ENCODE peak calls at places on chromosomes 13 and 19, in seven cellular contexts. A is upper lobe of right lung, B is choroid plexus epithelial cell, O is stomach, P is pancreas, L is IMR-90, K is cardiac fibroblast. T is an unnamed sample.

GRCh38 chr13:41075034-41075433 is 13.7 kb downstream of the WBP4 start:
- DNase-seq in A (no peak), B (peak; percentile 69), O (no peak), P (no peak), L (peak; percentile 49), K (peak; percentile 63), T (peak; percentile 48)

GRCh38 chr13:42377640-42378382 is 105.9 kb downstream of the AKAP11 start:
- DNase-seq in A (no peak), B (peak; percentile 69), O (no peak), P (no peak), L (no peak), K (peak; percentile 14), T (no peak)

GRCh38 chr19:22882797-22883196 is 50.7 kb downstream of the ZNF723 start:
- DNase-seq in A (no peak), B (peak; percentile 48), O (no peak), P (no peak), L (peak; percentile 13), K (peak; percentile 11), T (peak; percentile 53)

GRCh38 chr13:114065926-114066774 is 66.3 kb downstream of the RASA3 start:
- DNase-seq in A (peak; percentile 65), B (no peak), O (no peak), P (no peak), L (no peak), K (no peak), T (no peak)

GRCh38 chr13:28679628-28680027 is 20.7 kb downstream of the POMP start:
- DNase-seq in A (no peak), B (peak; percentile 55), O (no peak), P (no peak), L (peak; percentile 31), K (peak; percentile 42), T (peak; percentile 20)

GRCh38 chr13:46850214-46850613 is 46.6 kb downstream of the HTR2A start:
- DNase-seq in A (no peak), B (peak; percentile 17), O (no peak), P (no peak), L (no peak), K (peak; percentile 10), T (no peak)

GRCh38 chr19:23528376-23528775 is 133.1 kb upstream of the ZNF91 start:
- DNase-seq in A (no peak), B (no peak), O (no peak), P (no peak), L (no peak), K (no peak), T (peak; percentile 82)

GRCh38 chr19:419721-420515 is 11.0 kb upstream of the C2CD4C start:
- DNase-seq in A (no peak), B (no peak), O (no peak), P (no peak), L (no peak), K (no peak), T (no peak)

GRCh38 chr13:77918391-77919261 is at the start of gene EDNRB:
- DNase-seq in A (peak; percentile 79), B (peak; percentile 57), O (peak; percentile 27), P (no peak), L (peak; percentile 17), K (peak; percentile 47), T (peak; percentile 72)

GRCh38 chr19:7888145-7888825 is at the start of gene LRRC8E:
- DNase-seq in A (peak; percentile 90), B (peak; percentile 59), O (peak; percentile 79), P (peak; percentile 77), L (peak; percentile 55), K (peak; percentile 72), T (peak; percentile 80)
- H3K4me3 ChIP-seq in A (peak within 1 kb of the TSS; percentile 53), B (peak within 1 kb of the TSS; percentile 66), O (peak within 1 kb of the TSS; percentile 43), P (peak within 1 kb of the TSS; percentile 43), L (peak within 1 kb of the TSS; percentile 79), K (peak within 1 kb of the TSS; percentile 59), T (peak within 1 kb of the TSS; percentile 68)

DNA sequence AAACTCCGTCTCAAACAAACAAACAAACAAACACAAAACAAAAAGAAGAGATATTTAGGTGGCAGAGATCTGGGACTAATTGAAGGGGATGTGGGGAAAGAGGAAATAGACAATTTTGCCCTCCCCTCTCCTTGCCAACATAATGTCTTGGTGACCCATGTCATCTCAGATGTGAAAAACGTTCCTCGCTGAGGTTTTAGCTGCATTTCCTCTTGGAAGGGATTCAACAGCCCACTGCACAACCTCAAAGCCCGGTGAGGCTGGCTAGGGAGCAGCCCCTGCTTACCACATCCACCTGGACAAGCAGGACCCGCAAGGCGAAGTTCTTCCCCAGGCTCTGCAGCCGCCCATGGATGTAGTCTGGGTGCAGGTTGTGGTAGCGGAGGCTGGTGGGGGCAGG is 4.9 kb downstream of the ERCC1 start:
- DNase-seq in A (no peak), B (no peak), O (no peak), P (no peak), L (no peak), K (no peak), T (no peak)
- H3K4me3 ChIP-seq in A (no peak overlapping the region), B (no peak overlapping the region), O (no peak overlapping the region), P (no peak overlapping the region), L (no peak overlapping the region), K (no peak overlapping the region), T (no peak overlapping the region)

DNA sequence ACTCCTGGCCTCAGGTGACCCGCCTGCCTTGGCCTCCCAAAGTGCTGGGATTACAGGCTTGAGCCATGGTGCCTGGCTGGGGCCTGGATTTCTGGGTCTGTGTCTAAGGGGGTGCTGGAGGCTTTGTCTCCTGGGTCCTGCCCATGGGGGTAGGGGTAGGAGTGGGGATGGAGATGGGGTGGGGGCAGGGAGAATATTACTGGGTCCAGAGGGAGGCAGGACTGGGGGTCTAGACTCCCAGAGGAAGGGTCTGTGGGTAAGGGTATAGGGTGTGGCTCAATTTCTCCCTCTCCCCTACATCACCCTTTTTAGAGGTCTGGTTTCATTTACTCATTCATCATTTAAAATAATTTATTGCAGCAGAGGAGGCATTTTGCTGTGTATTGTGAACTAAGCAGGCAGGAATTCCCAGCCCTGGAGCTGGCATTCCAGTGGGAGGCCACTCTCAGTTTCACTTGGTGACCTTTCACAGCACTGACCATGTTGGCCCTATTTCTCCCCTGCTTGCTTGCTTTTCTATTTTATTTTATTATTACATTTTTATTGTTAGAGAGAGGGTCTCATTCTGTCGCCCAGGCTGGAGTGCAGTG is 810 bp upstream of the NFKBID start:
- DNase-seq in A (no peak), B (peak; percentile 37), O (no peak), P (no peak), L (peak; percentile 51), K (peak; percentile 42), T (peak; percentile 8)
- H3K4me3 ChIP-seq in A (peak overlapping the region; percentile 84), B (peak overlapping the region; percentile 76), O (peak overlapping the region; percentile 74), P (no peak overlapping the region), L (peak overlapping the region; percentile 79), K (no peak overlapping the region), T (no peak overlapping the region)

DNA sequence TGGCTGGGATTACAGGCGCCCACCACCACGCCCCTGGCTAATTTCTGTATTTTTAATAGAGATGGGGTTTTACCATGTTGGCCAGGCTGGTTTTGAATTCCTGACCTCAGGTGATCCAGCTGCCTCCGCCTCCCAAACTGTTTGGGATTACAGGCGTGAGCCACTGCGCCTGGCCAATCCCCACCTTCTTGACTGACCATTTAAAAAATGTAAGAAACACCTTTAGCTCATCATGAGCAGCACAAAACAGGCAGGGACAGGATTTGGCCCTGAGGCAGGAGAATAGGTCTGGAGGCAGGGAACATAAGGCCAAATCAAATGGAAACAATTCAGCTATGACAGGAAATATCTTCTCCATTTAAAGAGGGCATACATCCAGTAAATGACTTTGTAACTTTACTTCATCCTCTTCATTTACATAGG is 1.4 kb upstream of the MPV17L2 start:
- DNase-seq in A (no peak), B (no peak), O (no peak), P (no peak), L (no peak), K (no peak), T (peak; percentile 91)
- H3K4me3 ChIP-seq in A (peak overlapping the region; percentile 73), B (peak overlapping the region; percentile 62), O (peak overlapping the region; percentile 60), P (no peak overlapping the region), L (peak overlapping the region; percentile 12), K (no peak overlapping the region), T (peak overlapping the region; percentile 55)

T was measured in epithelial cell of esophagus.